ENCODE peak calls at places on chromosomes 16 and 17, in four cellular contexts. K is GM20000; U is chondrocyte; G is activated CD8-positive, alpha-beta T cell treated with anti-CD3 and anti-CD28 coated beads for 36 hours. Q is an unnamed sample.

GRCh38 chr17:78997231-78997741 is 12.3 kb downstream of the CANT1 start:
- DNase-seq in G (no peak), U (no peak), K (no peak), Q (no peak)

GRCh38 chr17:77834170-77835115 is 124.1 kb upstream of the TNRC6C start:
- DNase-seq in G (peak; percentile 93), U (no peak), K (peak; percentile 61), Q (peak; percentile 59)

GRCh38 chr17:68868708-68869107 is 86.5 kb downstream of the ABCA8 start:
- DNase-seq in K (no peak), U (no peak), G (no peak), Q (no peak)

GRCh38 chr17:60139438-60140285 is 10.1 kb upstream of the CA4 start:
- DNase-seq in K (peak; percentile 81), U (no peak), G (peak; percentile 71), Q (peak; percentile 63)

GRCh38 chr17:39757931-39758873 is 20.5 kb downstream of the GRB7 start:
- DNase-seq in U (no peak), K (peak; percentile 50), G (peak; percentile 87), Q (peak; percentile 89)

GRCh38 chr16:49755291-49755611 is 100.7 kb downstream of the ZNF423 start:
- DNase-seq in U (no peak), K (no peak), G (no peak), Q (no peak)

GRCh38 chr16:79599256-79599836 is 1.2 kb downstream of the MAF start:
- DNase-seq in K (peak; percentile 55), U (no peak), G (peak; percentile 20), Q (no peak)

GRCh38 chr16:50522324-50522723 is 25.9 kb upstream of the NKD1 start:
- DNase-seq in U (no peak), K (no peak), G (no peak), Q (no peak)

GRCh38 chr17:82415786-82416185 is 2.4 kb upstream of the HEXD start:
- DNase-seq in G (no peak), K (no peak), U (no peak), Q (no peak)

GRCh38 chr17:56808503-56808902 is 25.2 kb downstream of the C17orf67 start:
- DNase-seq in G (no peak), U (no peak), K (no peak), Q (no peak)

GRCh38 chr17:59623151-59623550 is 3.5 kb downstream of the CLTC start:
- DNase-seq in U (no peak), K (no peak), G (no peak), Q (no peak)

GRCh38 chr16:60740033-60740696 is 1296.1 kb downstream of the CDH8 start:
- DNase-seq in K (no peak), U (no peak), G (no peak), Q (no peak)

GRCh38 chr16:11610121-11610505 is 23.4 kb upstream of the LITAF start:
- DNase-seq in G (no peak), K (no peak), U (no peak), Q (no peak)

GRCh38 chr17:78268960-78269892 is 37.8 kb downstream of the TMEM235 start:
- DNase-seq in G (no peak), U (no peak), K (no peak), Q (no peak)

GRCh38 chr16:1903220-1903574 is 15.0 kb downstream of the HS3ST6 start:
- DNase-seq in U (no peak), K (no peak), G (no peak), Q (no peak)

GRCh38 chr17:45345554-45346254 is 28.9 kb upstream of the MAP3K14 start:
- DNase-seq in K (no peak), U (no peak), G (no peak), Q (no peak)

GRCh38 chr16:20897253-20897896 is 2.8 kb downstream of the DCUN1D3 start:
- DNase-seq in K (no peak), G (no peak), U (no peak), Q (no peak)

GRCh38 chr17:11372692-11373091 is 131.7 kb downstream of the SHISA6 start:
- DNase-seq in U (no peak), G (no peak), K (no peak), Q (no peak)

GRCh38 chr16:35797811-35798210 is 2338.4 kb downstream of the TP53TG3F start:
- DNase-seq in G (no peak), K (no peak), U (no peak), Q (no peak)

GRCh38 chr16:20051611-20052010 is 22.1 kb downstream of the GPR139 start:
- DNase-seq in G (no peak), U (no peak), K (no peak), Q (no peak)

GRCh38 chr17:45791935-45792334 is 7.8 kb downstream of the CRHR1 start:
- DNase-seq in K (no peak), G (no peak), U (no peak), Q (no peak)

GRCh38 chr17:17737938-17738894 is 57.0 kb downstream of the RAI1 start:
- DNase-seq in G (no peak), K (peak; percentile 47), U (no peak), Q (no peak)

GRCh38 chr16:71722801-71723536 is 1.5 kb downstream of the PHLPP2 start:
- DNase-seq in U (peak; percentile 94), K (peak; percentile 73), G (peak; percentile 61), Q (peak; percentile 61)

GRCh38 chr17:68349157-68349556 is 57.9 kb downstream of the ARSG start:
- DNase-seq in K (peak; percentile 51), U (no peak), G (peak; percentile 45), Q (peak; percentile 84)

GRCh38 chr17:27944546-27945332 is 51.6 kb upstream of the LYRM9 start:
- DNase-seq in G (no peak), K (no peak), U (no peak), Q (peak; percentile 59)

GRCh38 chr16:84738255-84739038 is 38.6 kb downstream of the USP10 start:
- DNase-seq in G (peak; percentile 89), U (no peak), K (peak; percentile 68), Q (peak; percentile 86)

GRCh38 chr16:25027781-25028180 is 12.6 kb upstream of the ARHGAP17 start:
- DNase-seq in U (no peak), K (no peak), G (peak; percentile 74), Q (no peak)

GRCh38 chr16:68311316-68311620 is 449 bp downstream of the PRMT7 start:
- DNase-seq in U (no peak), K (no peak), G (peak; percentile 69), Q (peak; percentile 72)

GRCh38 chr17:54172654-54173316 is 350.1 kb downstream of the KIF2B start:
- DNase-seq in G (peak; percentile 24), K (no peak), U (no peak), Q (no peak)

GRCh38 chr17:20852541-20853370 is 190.1 kb downstream of the USP22 start:
- DNase-seq in U (peak; percentile 65), G (peak; percentile 36), K (no peak), Q (peak; percentile 13)
- TF ChIP-seq CTCF in U (peak; percentile 53), G (no peak), K (no peak), Q (no peak)

GRCh38 chr17:49694847-49695697 is 12.7 kb downstream of the SLC35B1 start:
- DNase-seq in G (peak; percentile 90), U (peak; percentile 18), K (peak; percentile 57), Q (peak; percentile 70)
- TF ChIP-seq CTCF in G (peak; percentile 94), U (peak; percentile 99), K (peak; percentile 84), Q (peak; percentile 81)

GRCh38 chr16:59412275-59412841 is 678.2 kb upstream of the GOT2 start:
- DNase-seq in G (no peak), U (no peak), K (no peak), Q (no peak)
- TF ChIP-seq CTCF in G (no peak), U (peak; percentile 81), K (no peak), Q (no peak)

GRCh38 chr17:48258317-48258716 is 150.8 kb downstream of the SNX11 start:
- DNase-seq in G (no peak), K (no peak), U (no peak), Q (no peak)

GRCh38 chr17:48259710-48260291 is 152.2 kb downstream of the SNX11 start:
- DNase-seq in G (no peak), U (no peak), K (no peak), Q (peak; percentile 40)

GRCh38 chr17:48262982-48263586 is 155.5 kb downstream of the SNX11 start:
- DNase-seq in U (no peak), K (peak; percentile 24), G (no peak), Q (peak; percentile 35)

GRCh38 chr17:48261297-48261880 is 153.8 kb downstream of the SNX11 start:
- DNase-seq in G (peak; percentile 49), K (no peak), U (no peak), Q (peak; percentile 58)
- TF ChIP-seq CTCF in G (peak; percentile 50), K (no peak), U (peak; percentile 43), Q (peak; percentile 65)

GRCh38 chr17:2067048-2067452 is 12.1 kb downstream of the HIC1 start:
- DNase-seq in G (no peak), U (no peak), K (no peak), Q (no peak)

GRCh38 chr17:2070241-2071023 is 15.5 kb downstream of the HIC1 start:
- DNase-seq in U (no peak), K (peak; percentile 82), G (peak; percentile 93), Q (peak; percentile 97)

GRCh38 chr17:2067559-2067958 is 12.7 kb downstream of the HIC1 start:
- DNase-seq in U (no peak), G (no peak), K (no peak), Q (no peak)

GRCh38 chr17:2068589-2069051 is 13.7 kb downstream of the HIC1 start:
- DNase-seq in U (no peak), K (no peak), G (peak; percentile 62), Q (no peak)

GRCh38 chr17:2068101-2068518 is 13.2 kb downstream of the HIC1 start:
- DNase-seq in U (no peak), G (no peak), K (no peak), Q (no peak)
- TF ChIP-seq CTCF in U (peak; percentile 13), G (no peak), K (no peak), Q (no peak)

DNA sequence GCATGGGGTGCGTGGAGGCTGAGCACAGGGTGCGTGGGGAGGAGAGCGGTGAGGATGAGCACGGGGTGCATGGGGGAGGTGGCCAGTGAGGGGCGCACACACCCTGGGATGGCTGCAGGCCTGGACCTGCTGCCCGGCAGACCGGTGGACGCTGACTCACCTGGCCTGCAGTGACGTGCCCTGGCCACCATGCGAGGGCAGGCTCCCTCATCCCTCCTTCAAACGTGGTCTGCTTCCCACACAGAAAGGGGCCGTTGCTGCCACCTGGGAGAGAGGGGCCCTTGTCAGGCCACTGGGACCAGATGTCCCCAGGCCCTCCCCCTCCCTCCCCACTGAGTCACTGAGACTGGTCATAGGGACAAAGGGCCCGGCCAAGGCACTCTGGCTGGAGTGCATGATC is 20.1 kb upstream of the APRT start:
- DNase-seq in K (no peak), G (no peak), U (no peak), Q (no peak)
- TF ChIP-seq CTCF in K (no peak), G (no peak), U (no peak), Q (no peak)

DNA sequence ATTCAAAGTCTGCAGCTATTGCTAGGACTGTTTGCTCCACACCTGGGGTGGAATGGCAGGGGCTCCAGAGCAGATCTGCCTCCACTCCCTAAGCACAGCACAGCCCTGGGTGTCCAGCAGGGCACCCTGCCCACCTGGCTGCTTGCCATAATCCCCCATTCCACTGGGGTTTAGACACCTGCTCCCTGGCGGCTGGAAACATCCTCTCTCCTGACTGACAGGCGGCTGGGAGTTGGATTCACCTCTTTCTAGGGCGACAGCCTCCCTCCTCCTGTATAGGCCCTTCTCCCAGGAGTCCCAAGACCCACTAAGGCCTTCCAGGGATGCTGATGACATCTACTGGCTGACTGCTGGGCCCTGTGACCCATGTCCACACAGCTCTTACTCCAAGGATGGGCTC is 18.0 kb downstream of the HDAC5 start:
- DNase-seq in K (no peak), U (no peak), G (no peak), Q (no peak)
- TF ChIP-seq CTCF in K (no peak), U (no peak), G (no peak), Q (no peak)

GRCh38 chr17:41452276-41452675 is 11.5 kb upstream of the KRT38 start:
- DNase-seq in U (no peak), K (no peak), G (no peak), Q (no peak)
- TF ChIP-seq CTCF in U (no peak), K (no peak), G (no peak), Q (no peak)